ENCODE peak calls at places on chromosomes 6 and 20, in eight cellular contexts. G is erythroblast, I is GM04504, U is endothelial cell, W is hypothalamus, P is mucosa of gallbladder, E is left ventricle myocardium inferior, D is A549. T is an unnamed sample.

GRCh38 chr6:137076277-137077068 is 31.7 kb upstream of the IL20RA start:
- DNase-seq in I (peak; percentile 33), D (peak; percentile 28), P (peak; percentile 77), U (peak; percentile 72), E (peak; percentile 63), G (peak; percentile 52), W (peak; percentile 18), T (peak; percentile 73)

GRCh38 chr20:5570442-5570841 is 179.8 kb upstream of the SHLD1 start:
- DNase-seq in D (no peak), W (no peak), E (no peak), I (no peak), U (no peak), G (no peak), P (no peak), T (no peak)

GRCh38 chr20:21548390-21549035 is 34.6 kb upstream of the NKX2-2 start:
- DNase-seq in U (no peak), P (no peak), E (no peak), G (no peak), I (no peak), D (no peak), W (no peak), T (no peak)

GRCh38 chr6:31070711-31071197 is 41.6 kb downstream of the C6orf15 start:
- DNase-seq in E (no peak), D (peak; percentile 47), W (peak; percentile 61), U (peak; percentile 26), G (no peak), P (peak; percentile 55), I (peak; percentile 60), T (peak; percentile 69)

GRCh38 chr6:163760860-163761259 is 346.3 kb downstream of the QKI start:
- DNase-seq in G (no peak), D (no peak), E (no peak), I (no peak), U (no peak), P (no peak), W (no peak), T (no peak)

GRCh38 chr6:21898107-21898796 is 304.7 kb downstream of the SOX4 start:
- DNase-seq in W (no peak), G (no peak), E (no peak), D (no peak), U (no peak), I (no peak), P (no peak), T (no peak)

GRCh38 chr6:131923356-131923755 is 27.8 kb downstream of the CCN2 start:
- DNase-seq in D (no peak), I (no peak), E (peak; percentile 22), P (peak; percentile 56), G (peak; percentile 79), W (no peak), U (peak; percentile 73), T (peak; percentile 38)

GRCh38 chr20:49029203-49029602 is 16.9 kb upstream of the CSE1L start:
- DNase-seq in E (no peak), I (no peak), U (no peak), P (no peak), G (no peak), D (no peak), W (no peak), T (no peak)

GRCh38 chr6:130885392-130886192 is 58.4 kb downstream of the SMLR1 start:
- DNase-seq in W (peak; percentile 53), E (no peak), P (peak; percentile 84), D (peak; percentile 40), G (peak; percentile 75), I (peak; percentile 48), U (peak; percentile 79), T (peak; percentile 81)

GRCh38 chr20:50242863-50243609 is 52.4 kb downstream of the CEBPB start:
- DNase-seq in W (peak; percentile 83), G (no peak), D (no peak), I (no peak), U (no peak), E (no peak), P (peak; percentile 31), T (peak; percentile 85)

GRCh38 chr20:19806806-19807691 is 49.0 kb downstream of the RIN2 start:
- DNase-seq in G (no peak), W (no peak), U (no peak), I (no peak), P (peak; percentile 26), D (no peak), E (no peak), T (no peak)

GRCh38 chr6:13687917-13688351 is 23.7 kb downstream of the RANBP9 start:
- DNase-seq in D (no peak), E (no peak), P (no peak), G (no peak), I (no peak), W (no peak), U (no peak), T (no peak)

GRCh38 chr6:28940294-28940858 is 16.6 kb upstream of the TRIM27 start:
- DNase-seq in G (no peak), P (peak; percentile 50), W (peak; percentile 81), D (no peak), U (peak; percentile 46), I (no peak), E (no peak), T (peak; percentile 61)

GRCh38 chr6:150617496-150618460 is 18.1 kb downstream of the PLEKHG1 start:
- DNase-seq in W (no peak), P (no peak), D (no peak), E (no peak), G (no peak), U (peak; percentile 22), I (no peak), T (no peak)

GRCh38 chr6:99822741-99823512 is 171.1 kb downstream of the MCHR2 start:
- DNase-seq in I (peak; percentile 50), G (peak; percentile 24), D (peak; percentile 22), P (peak; percentile 36), E (no peak), U (peak; percentile 28), W (no peak), T (peak; percentile 30)

GRCh38 chr6:2630362-2630761 is 120.4 kb downstream of the MYLK4 start:
- DNase-seq in D (peak; percentile 64), E (no peak), W (no peak), G (no peak), I (peak; percentile 49), U (no peak), P (peak; percentile 44), T (no peak)

GRCh38 chr20:53621482-53622246 is 28.0 kb upstream of the ZNF217 start:
- DNase-seq in U (no peak), P (peak; percentile 63), W (no peak), I (peak; percentile 91), E (peak; percentile 35), G (peak; percentile 86), D (peak; percentile 80), T (no peak)

GRCh38 chr6:150142304-150142656 is 564 bp upstream of the PPP1R14C start:
- DNase-seq in P (no peak), D (no peak), E (no peak), G (no peak), I (no peak), U (no peak), W (peak; percentile 71), T (no peak)

GRCh38 chr6:38182426-38182825 is 362.9 kb downstream of the ZFAND3 start:
- DNase-seq in U (no peak), P (no peak), D (no peak), E (no peak), I (no peak), G (no peak), W (no peak), T (no peak)

GRCh38 chr6:27867051-27867940 is 44.9 kb downstream of the OR2B2 start:
- DNase-seq in G (peak; percentile 94), E (peak; percentile 65), W (no peak), I (no peak), U (peak; percentile 66), D (no peak), P (peak; percentile 84), T (peak; percentile 51)

GRCh38 chr6:108805611-108806181 is 42.5 kb upstream of the ARMC2 start:
- DNase-seq in W (no peak), U (no peak), G (no peak), E (no peak), I (no peak), D (no peak), P (no peak), T (no peak)

GRCh38 chr6:4822476-4822875 is 46.3 kb downstream of the CDYL start:
- DNase-seq in E (no peak), D (no peak), W (no peak), G (no peak), U (no peak), I (no peak), P (no peak), T (no peak)

GRCh38 chr6:48200874-48201273 is 89.9 kb upstream of the PTCHD4 start:
- DNase-seq in U (no peak), G (no peak), I (no peak), P (no peak), E (no peak), D (no peak), W (no peak), T (no peak)

GRCh38 chr20:19981091-19981490 is 36.1 kb upstream of the NAA20 start:
- DNase-seq in D (no peak), W (no peak), G (no peak), E (no peak), U (no peak), P (no peak), I (no peak), T (no peak)

GRCh38 chr6:157760589-157761330 is 62.3 kb upstream of the SNX9 start:
- DNase-seq in U (no peak), D (no peak), G (no peak), E (no peak), P (no peak), I (peak; percentile 81), W (no peak), T (no peak)

GRCh38 chr20:36384022-36384619 is 78.0 kb downstream of the DLGAP4 start:
- DNase-seq in P (no peak), D (no peak), U (peak; percentile 73), G (peak; percentile 68), I (no peak), E (no peak), W (no peak), T (no peak)

GRCh38 chr20:5559937-5560336 is 190.3 kb upstream of the SHLD1 start:
- DNase-seq in G (no peak), I (no peak), W (no peak), E (no peak), P (no peak), U (no peak), D (no peak), T (no peak)

GRCh38 chr6:13924949-13925881 is at the start of gene RNF182:
- DNase-seq in W (no peak), U (no peak), P (no peak), D (no peak), G (peak; percentile 35), I (no peak), E (no peak), T (no peak)

T was measured in midbrain.